ENCODE peak calls at places on chromosome 19, in ten cellular contexts. W is SK-N-SH, Y is suprapubic skin, V is tibial nerve, L is transverse colon, H is GM12878, X is upper lobe of left lung, S is sigmoid colon, N is stomach, E is H1. Q is an unnamed sample. For H3K36me3, the result is how much of the 10 kb centered on the place peaks cover.

GRCh38 chr19:57249329-57249728 is 8.9 kb downstream of the ZNF805 start:
- DNase-seq in L (no peak), W (no peak), Y (no peak), S (no peak), N (no peak), E (no peak), H (no peak), V (no peak), X (no peak), Q (no peak)

GRCh38 chr19:17721821-17722220 is 2.5 kb downstream of the MAP1S start:
- DNase-seq in H (no peak), Y (no peak), L (no peak), N (no peak), E (no peak), W (no peak), V (no peak), X (peak), S (no peak), Q (no peak)

GRCh38 chr19:582497-583197 is 7.0 kb upstream of the HCN2 start:
- DNase-seq in N (no peak), Y (peak), H (no peak), E (no peak), S (no peak), V (no peak), W (no peak), X (no peak), L (no peak), Q (no peak)

GRCh38 chr19:13428352-13428751 is 77.9 kb downstream of the CACNA1A start:
- DNase-seq in X (no peak), S (no peak), Y (no peak), L (no peak), H (no peak), V (peak), E (peak), W (peak), N (no peak), Q (no peak)

GRCh38 chr19:35224681-35225604 is 3.6 kb downstream of the FAM187B start:
- DNase-seq in S (no peak), W (no peak), N (no peak), V (no peak), L (peak), E (peak), X (peak), H (no peak), Y (no peak), Q (no peak)

GRCh38 chr19:12751635-12752034 is at the start of gene BEST2:
- DNase-seq in X (no peak), Y (no peak), L (peak), E (peak), N (no peak), V (no peak), S (no peak), W (no peak), H (no peak), Q (no peak)

GRCh38 chr19:4075373-4075772 is 8.7 kb upstream of the ZBTB7A start:
- DNase-seq in Y (no peak), H (no peak), X (peak), N (no peak), W (no peak), E (no peak), V (no peak), L (no peak), S (no peak), Q (no peak)

GRCh38 chr19:30529876-30530275 is 157.7 kb downstream of the ZNF536 start:
- DNase-seq in L (no peak), V (no peak), N (no peak), Y (no peak), W (peak), H (no peak), X (no peak), E (no peak), S (no peak), Q (no peak)

GRCh38 chr19:2180881-2181617 is 17.3 kb downstream of the DOT1L start:
- DNase-seq in H (no peak), Y (no peak), L (no peak), E (no peak), X (no peak), S (peak), N (no peak), W (no peak), V (no peak), Q (no peak)

GRCh38 chr19:16654151-16654550 is 5.8 kb downstream of the SMIM7 start:
- DNase-seq in Y (no peak), X (no peak), H (no peak), V (no peak), S (no peak), E (no peak), N (no peak), L (no peak), W (peak), Q (no peak)

GRCh38 chr19:32916969-32917611 is 47.5 kb upstream of the SLC7A9 start:
- DNase-seq in W (no peak), N (no peak), E (no peak), Y (no peak), X (no peak), H (no peak), S (no peak), L (no peak), V (no peak), Q (no peak)

GRCh38 chr19:5150902-5151741 is 182.2 kb downstream of the KDM4B start:
- DNase-seq in L (no peak), N (no peak), X (no peak), V (no peak), W (peak), H (no peak), E (peak), Y (peak), S (peak), Q (peak)

GRCh38 chr19:28555317-28555716 is 657.6 kb downstream of the UQCRFS1 start:
- DNase-seq in H (no peak), W (no peak), V (no peak), L (no peak), Y (no peak), E (no peak), X (no peak), N (no peak), S (no peak), Q (no peak)

GRCh38 chr19:17775245-17775927 is 19.6 kb upstream of the B3GNT3 start:
- DNase-seq in L (peak), X (no peak), E (peak), W (peak), V (peak), S (no peak), N (peak), Y (no peak), H (no peak), Q (no peak)

GRCh38 chr19:19403373-19403901 is 2.0 kb upstream of the GATAD2A start:
- DNase-seq in H (no peak), S (no peak), E (no peak), L (no peak), X (peak), W (no peak), V (no peak), Y (no peak), N (no peak), Q (no peak)

GRCh38 chr19:45781282-45782161 is 768 bp downstream of the DMPK start:
- DNase-seq in Y (no peak), L (peak), N (peak), E (no peak), H (no peak), W (no peak), X (peak), V (no peak), S (peak), Q (peak)

GRCh38 chr19:54137913-54138776 is 583 bp downstream of the CNOT3 start:
- DNase-seq in H (no peak), S (no peak), X (no peak), L (peak), N (no peak), Y (no peak), W (peak), V (no peak), E (peak), Q (peak)

GRCh38 chr19:46841458-46842083 is 9.1 kb downstream of the AP2S1 start:
- DNase-seq in W (no peak), V (peak), N (peak), X (no peak), L (peak), Y (no peak), S (no peak), H (no peak), E (no peak), Q (peak)

GRCh38 chr19:8161135-8161646 is 11.8 kb upstream of the FBN3 start:
- DNase-seq in H (peak), S (no peak), X (peak), W (peak), E (no peak), L (no peak), N (peak), Y (no peak), V (no peak), Q (no peak)

GRCh38 chr19:11240008-11240444 is 607 bp downstream of the ANGPTL8 start:
- DNase-seq in L (no peak), S (no peak), X (no peak), V (no peak), W (no peak), N (no peak), E (no peak), H (no peak), Y (no peak), Q (no peak)

GRCh38 chr19:11239377-11240000 is at the start of gene ANGPTL8:
- DNase-seq in N (no peak), S (no peak), E (no peak), Y (no peak), W (no peak), V (no peak), L (no peak), H (no peak), X (no peak), Q (no peak)

GRCh38 chr19:11244846-11245589 is 5.6 kb downstream of the ANGPTL8 start:
- DNase-seq in N (no peak), E (no peak), W (no peak), L (no peak), X (no peak), S (no peak), V (no peak), H (no peak), Y (no peak), Q (no peak)

GRCh38 chr19:11243798-11244169 is 4.4 kb downstream of the ANGPTL8 start:
- DNase-seq in S (no peak), X (no peak), L (no peak), V (no peak), H (no peak), Y (no peak), E (no peak), W (no peak), N (no peak), Q (no peak)

DNA sequence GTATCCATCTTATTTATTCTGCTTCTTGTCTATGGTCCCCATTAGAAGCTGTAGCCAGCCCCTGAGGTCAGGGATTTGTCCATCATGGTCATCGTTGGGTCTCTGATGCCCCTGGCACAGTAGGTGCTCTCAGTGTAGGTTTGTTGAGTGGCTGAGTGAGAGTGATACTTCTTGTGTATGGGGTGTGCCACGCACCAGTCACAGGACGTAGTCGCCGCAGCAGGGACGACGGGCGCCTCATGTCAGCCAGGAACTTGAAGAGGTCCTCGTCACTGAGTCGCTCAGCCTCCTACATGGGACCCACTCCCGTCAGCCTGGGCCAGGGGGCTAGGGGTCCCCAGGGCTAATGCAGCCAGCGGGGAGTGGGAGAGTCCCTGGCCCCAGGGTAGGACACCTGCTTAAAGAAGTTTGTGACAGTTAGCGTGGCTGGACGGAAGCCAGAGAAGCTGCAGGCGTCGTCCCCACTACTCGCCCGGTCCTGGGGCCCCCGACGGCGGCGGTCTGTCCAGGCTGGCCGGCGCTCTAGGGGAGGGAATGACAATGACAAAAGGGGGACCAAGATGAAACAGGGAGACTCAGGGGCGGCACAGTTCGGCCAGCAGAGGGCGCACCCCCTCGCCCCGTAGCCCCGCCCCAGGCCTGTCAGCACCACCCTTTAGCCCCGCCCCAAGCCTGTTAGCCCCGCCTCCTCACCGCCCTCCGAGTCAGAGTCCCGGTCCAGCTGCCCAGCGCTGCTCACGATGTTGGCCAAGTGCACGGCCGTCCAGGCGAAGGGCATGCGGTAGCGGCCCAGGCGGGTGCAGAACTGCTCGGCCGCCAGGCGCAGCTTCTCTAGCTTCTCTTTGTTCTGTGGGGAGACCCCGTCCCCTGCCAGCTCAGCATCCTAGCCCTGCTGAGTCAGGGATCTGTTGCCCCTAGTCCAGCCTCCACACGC is 3.7 kb downstream of the ANGPTL8 start:
- DNase-seq in S (peak), H (peak), W (peak), V (peak), X (peak), Y (peak), L (peak), E (peak), N (peak), Q (peak)
- H3K36me3 ChIP-seq in S (under half), H (under half), W (under half), V (under half), X (half or more), Y (half or more), L (under half), E (under half), N (half or more), Q (under half)

DNA sequence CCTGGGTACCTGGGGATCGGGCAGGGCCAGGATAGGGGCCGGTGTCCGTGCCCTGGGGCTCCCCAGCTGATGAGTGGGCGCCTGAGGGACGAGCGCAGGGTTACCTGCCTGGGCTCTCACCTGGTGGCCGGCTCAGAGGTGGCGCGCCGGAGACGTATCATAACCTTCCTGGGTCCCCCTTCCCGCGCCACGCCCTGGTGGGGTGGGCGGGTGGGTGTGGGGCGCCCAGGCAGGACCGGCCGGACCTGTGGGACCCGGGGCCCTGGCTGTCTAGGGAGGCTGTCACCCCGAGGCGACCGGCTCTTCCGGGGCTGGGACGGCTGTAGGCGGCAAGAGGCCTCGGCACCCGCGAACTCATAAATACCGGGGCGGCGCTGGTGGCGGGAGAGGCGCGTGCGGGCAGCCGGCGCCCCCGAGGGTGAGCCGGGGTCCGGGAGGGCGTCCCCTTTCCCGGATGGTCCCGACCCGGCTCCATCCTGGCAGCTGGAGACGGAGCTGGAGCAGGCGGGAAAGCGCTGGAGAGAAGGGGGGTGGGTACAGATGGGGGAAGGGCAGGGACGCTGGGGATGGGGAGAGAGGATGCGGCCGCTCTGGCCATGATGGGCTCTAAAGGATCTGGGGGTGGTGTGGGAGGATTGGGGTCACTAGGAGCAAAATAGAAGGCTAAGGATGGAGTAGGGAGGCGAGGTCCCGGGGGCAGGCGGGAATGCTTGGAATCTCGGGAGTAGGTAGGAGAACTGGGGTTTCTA is at the start of gene ACP7:
- DNase-seq in Y (no peak), W (peak), N (no peak), H (no peak), X (no peak), L (no peak), E (peak), S (no peak), V (no peak), Q (no peak)
- TF ChIP-seq EP300 in Y (no peak), W (no peak), N (no peak), H (no peak), X (no peak), L (no peak), E (no peak), S (no peak), V (no peak), Q (no peak)

DNA sequence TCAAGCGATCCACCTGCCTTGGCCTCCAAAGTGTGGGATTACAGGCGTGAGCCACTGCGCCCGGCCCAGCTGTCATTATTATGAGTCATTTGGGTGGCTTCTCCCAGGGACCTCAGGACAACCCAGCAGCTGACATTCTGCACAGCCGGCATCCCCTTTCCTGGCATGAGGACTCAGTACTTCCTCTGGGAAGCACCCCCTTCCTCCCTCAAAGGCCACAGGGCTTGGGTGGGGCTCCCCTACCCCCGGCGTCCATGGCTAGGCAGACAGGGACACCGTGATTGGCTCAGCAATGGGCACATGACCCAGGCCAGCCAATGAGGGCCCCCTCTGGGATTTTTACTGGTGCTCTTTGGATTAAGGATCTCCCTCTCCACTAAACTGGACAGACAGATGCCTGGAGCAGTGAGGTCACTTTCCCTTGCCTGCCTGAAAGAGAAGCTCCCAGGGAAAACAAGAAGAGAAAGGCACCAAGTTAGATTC is 6.0 kb downstream of the KANK2 start:
- DNase-seq in W (peak), E (peak), S (peak), H (no peak), Y (peak), V (peak), X (peak), N (peak), L (peak), Q (peak)
- H3K36me3 ChIP-seq in W (under half), E (under half), S (half or more), H (under half), Y (under half), V (half or more), X (half or more), N (under half), L (under half), Q (under half)

GRCh38 chr19:49704888-49705642 is 14.1 kb downstream of the CPT1C start:
- DNase-seq in L (no peak), Y (no peak), X (no peak), H (no peak), N (no peak), E (no peak), S (no peak), W (no peak), V (no peak), Q (no peak)

GRCh38 chr19:49712397-49712859 is 21.5 kb downstream of the CPT1C start:
- DNase-seq in L (peak), W (peak), E (peak), V (peak), X (no peak), N (no peak), Y (no peak), S (peak), H (no peak), Q (peak)

GRCh38 chr19:49705919-49706318 is 15.0 kb downstream of the CPT1C start:
- DNase-seq in E (no peak), H (no peak), S (no peak), L (no peak), X (no peak), Y (no peak), N (no peak), W (no peak), V (no peak), Q (no peak)

GRCh38 chr19:49713236-49713845 is 22.4 kb downstream of the CPT1C start:
- DNase-seq in L (no peak), N (no peak), S (no peak), X (no peak), V (no peak), Y (no peak), W (no peak), E (no peak), H (no peak), Q (no peak)

DNA sequence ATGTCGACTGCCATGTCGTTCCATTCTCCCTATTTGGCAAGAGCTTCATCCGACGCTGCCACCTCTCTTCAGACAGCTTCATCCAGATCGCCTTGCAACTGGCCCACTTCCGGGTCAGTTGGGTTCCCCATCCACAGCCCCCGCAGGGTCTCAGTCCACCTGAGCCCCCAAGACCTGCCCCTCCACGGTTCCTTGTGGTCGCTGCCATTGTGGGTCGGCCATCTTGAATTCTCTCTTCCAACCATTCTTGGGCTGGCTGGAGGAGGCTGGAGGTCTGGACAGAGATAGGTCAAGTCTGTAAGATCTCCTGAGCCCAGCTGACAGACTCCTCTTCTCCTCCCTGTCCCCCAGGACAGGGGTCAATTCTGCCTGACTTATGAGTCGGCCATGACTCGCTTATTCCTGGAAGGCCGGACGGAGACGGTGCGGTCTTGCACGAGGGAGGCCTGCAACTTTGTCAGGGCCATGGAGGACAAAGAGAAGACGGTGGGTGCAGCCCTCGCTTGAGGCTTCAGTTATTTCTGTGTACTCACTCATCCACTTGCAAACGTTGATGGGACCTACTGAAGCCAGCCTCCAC is 19.5 kb downstream of the CPT1C start:
- DNase-seq in H (no peak), V (no peak), E (no peak), Y (no peak), X (no peak), L (no peak), N (no peak), S (no peak), W (no peak), Q (no peak)
- TF ChIP-seq EP300 in H (no peak), V (no peak), E (no peak), Y (no peak), X (no peak), L (no peak), N (no peak), S (no peak), W (no peak), Q (no peak)

DNA sequence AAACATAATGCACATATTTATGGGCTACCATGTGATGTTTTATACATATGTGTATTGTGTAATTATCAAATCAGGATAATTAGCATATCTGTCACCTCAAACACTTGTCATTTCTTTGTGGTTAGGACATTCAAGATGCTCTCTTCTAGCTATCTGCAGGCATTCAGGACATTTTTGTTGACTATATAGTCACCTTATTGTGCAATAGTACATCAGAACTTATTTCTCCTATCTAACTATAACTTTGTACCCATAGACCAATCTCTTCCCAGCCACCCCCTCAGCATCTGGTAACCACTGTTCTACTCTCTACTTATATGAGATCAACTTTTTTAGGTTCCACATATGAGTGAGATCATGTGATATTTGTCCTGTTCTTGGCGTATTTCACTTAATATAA is 20.3 kb downstream of the ZNF420 start:
- DNase-seq in V (no peak), W (no peak), L (no peak), H (no peak), X (no peak), Y (no peak), S (no peak), E (no peak), N (no peak), Q (no peak)
- H3K36me3 ChIP-seq in V (half or more), W (under half), L (under half), H (under half), X (half or more), Y (half or more), S (half or more), E (under half), N (half or more), Q (under half)